ENCODE peak calls at places on chromosomes 7 and 10, in seven cellular contexts. R is GM23248, N is GM12878, Y is hepatocyte, E is HCT116, P is K562, W is mammary epithelial cell. V is an unnamed sample.

GRCh38 chr10:5199398-5199797 is 2.8 kb downstream of the AKR1C4 start:
- DNase-seq in Y (no peak), W (no peak), N (no peak), R (no peak), E (no peak), P (peak; percentile 18), V (no peak)

GRCh38 chr10:98225000-98225399 is 43.0 kb downstream of the LOXL4 start:
- DNase-seq in E (no peak), R (no peak), P (no peak), W (no peak), Y (no peak), N (no peak), V (peak; percentile 12)

GRCh38 chr7:100867040-100867795 is at the start of gene TRIP6:
- DNase-seq in P (peak; percentile 97), W (peak; percentile 88), E (peak; percentile 68), Y (peak; percentile 93), N (no peak), R (peak; percentile 95), V (peak; percentile 87)

GRCh38 chr10:106931159-106931852 is 233.2 kb downstream of the SORCS1 start:
- DNase-seq in Y (peak; percentile 40), W (no peak), R (no peak), E (no peak), N (peak; percentile 88), P (no peak), V (no peak)

GRCh38 chr10:113093188-113094113 is 143.4 kb downstream of the TCF7L2 start:
- DNase-seq in N (peak; percentile 8), Y (peak; percentile 78), W (peak; percentile 85), P (no peak), E (peak; percentile 87), R (peak; percentile 63), V (peak; percentile 69)

GRCh38 chr10:12264204-12264908 is 68.4 kb downstream of the CDC123 start:
- DNase-seq in Y (peak; percentile 86), W (peak; percentile 67), P (peak; percentile 82), R (peak; percentile 82), N (peak; percentile 99), E (peak; percentile 60), V (peak; percentile 64)

GRCh38 chr7:19772323-19772722 is 1.1 kb downstream of the TMEM196 start:
- DNase-seq in W (peak; percentile 26), R (no peak), E (no peak), Y (no peak), P (no peak), N (no peak), V (no peak)

GRCh38 chr7:137606061-137606674 is 240.6 kb downstream of the DGKI start:
- DNase-seq in R (peak; percentile 64), N (no peak), E (peak; percentile 35), Y (peak; percentile 77), P (peak; percentile 54), W (peak; percentile 25), V (peak; percentile 33)

GRCh38 chr7:30463400-30464145 is 15.0 kb downstream of the NOD1 start:
- DNase-seq in P (no peak), E (no peak), N (peak; percentile 51), R (no peak), W (no peak), Y (no peak), V (no peak)

GRCh38 chr7:94657771-94658693 is 2.1 kb upstream of the SGCE start:
- DNase-seq in R (peak; percentile 92), N (peak; percentile 83), W (peak; percentile 96), P (peak; percentile 96), Y (peak; percentile 97), E (peak; percentile 92), V (peak; percentile 85)

GRCh38 chr10:60978287-60979115 is 34.5 kb upstream of the RHOBTB1 start:
- DNase-seq in W (peak; percentile 48), R (peak; percentile 32), Y (peak; percentile 25), E (peak; percentile 54), P (peak; percentile 94), N (no peak), V (peak; percentile 54)

GRCh38 chr7:155090647-155091046 is 20.5 kb downstream of the HTR5A start:
- DNase-seq in E (no peak), Y (no peak), P (peak; percentile 8), N (no peak), W (peak; percentile 75), R (no peak), V (no peak)

GRCh38 chr10:100186253-100186780 is 488 bp upstream of the ERLIN1 start:
- DNase-seq in W (no peak), Y (peak; percentile 45), E (no peak), N (peak; percentile 44), P (peak; percentile 41), R (peak; percentile 73), V (no peak)

DNA sequence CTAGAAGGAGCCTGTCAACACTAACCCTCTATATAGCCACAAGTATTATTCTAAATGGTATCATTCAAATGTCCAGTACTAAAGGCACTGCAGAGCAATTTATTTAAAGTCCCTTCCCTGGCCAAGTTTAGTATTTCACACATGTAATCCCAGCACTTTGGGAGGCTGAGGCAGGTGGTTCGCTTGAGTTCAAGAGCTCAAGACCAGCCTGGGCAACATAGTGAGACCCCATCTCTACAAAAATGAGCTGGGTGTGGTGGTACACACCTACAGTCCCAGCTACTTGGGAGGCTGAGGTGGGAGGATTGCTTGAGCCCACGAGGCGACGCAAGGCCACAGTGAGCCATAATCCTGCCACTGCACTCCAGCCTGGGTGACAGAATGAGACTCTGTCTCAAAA is 3.6 kb downstream of the GNA12 start:
- DNase-seq in E (no peak), N (no peak), Y (no peak), P (no peak), W (no peak), R (no peak), V (no peak)
- TF ChIP-seq EZH2 in E (no peak), N (no peak), Y (no peak), P (no peak), W (no peak), R (no peak), V (no peak)

GRCh38 chr7:868189-868486 is 8.2 kb upstream of the GET4 start:
- DNase-seq in P (no peak), E (no peak), W (no peak), N (no peak), Y (no peak), R (peak; percentile 5), V (no peak)
- H2AFZ ChIP-seq in P (no peak overlapping the region), E (no peak overlapping the region), W (no peak overlapping the region), N (no peak overlapping the region), Y (no peak overlapping the region), R (no peak overlapping the region), V (no peak overlapping the region)

DNA sequence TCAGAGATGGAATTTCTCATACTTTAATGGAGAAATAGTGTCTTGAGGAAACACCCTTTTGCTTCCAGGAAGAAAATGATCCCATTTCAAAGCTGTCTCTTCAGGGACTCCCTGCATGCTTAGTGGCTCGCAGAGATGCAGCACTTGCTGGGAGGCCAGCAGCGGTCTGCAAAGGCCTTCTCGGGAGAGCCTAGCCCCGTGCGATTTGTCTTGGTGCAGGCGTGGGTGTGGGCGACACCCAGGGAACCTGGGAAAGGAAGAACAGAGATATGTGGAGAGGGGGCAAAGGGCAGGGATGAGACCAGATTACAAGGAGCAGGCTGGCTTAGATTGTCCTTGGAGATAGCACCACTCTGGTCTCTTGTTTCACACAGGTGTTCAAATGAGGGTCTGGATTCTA is 352.3 kb upstream of the PODXL start:
- DNase-seq in W (no peak), Y (no peak), P (no peak), E (no peak), N (no peak), R (no peak), V (no peak)
- TF ChIP-seq EZH2 in W (peak; percentile 54), Y (no peak), P (no peak), E (no peak), N (no peak), R (no peak), V (no peak)

GRCh38 chr10:8049151-8049873 is 5.2 kb upstream of the GATA3 start:
- DNase-seq in E (no peak), Y (peak; percentile 25), W (peak; percentile 53), R (no peak), P (no peak), N (no peak), V (no peak)
- H2AFZ ChIP-seq in E (no peak overlapping the region), Y (peak overlapping the region; percentile 36), W (peak overlapping the region; percentile 92), R (no peak overlapping the region), P (no peak overlapping the region), N (no peak overlapping the region), V (no peak overlapping the region)

GRCh38 chr7:1243290-1243963 is 10.8 kb downstream of the UNCX start:
- DNase-seq in W (no peak), Y (no peak), R (no peak), E (no peak), N (no peak), P (no peak), V (no peak)

GRCh38 chr7:1240917-1241509 is 8.3 kb downstream of the UNCX start:
- DNase-seq in N (no peak), W (no peak), E (no peak), R (no peak), P (no peak), Y (no peak), V (no peak)

GRCh38 chr7:1242601-1243289 is 10.1 kb downstream of the UNCX start:
- DNase-seq in R (no peak), Y (no peak), P (no peak), E (no peak), N (no peak), W (no peak), V (no peak)

GRCh38 chr7:1241510-1242128 is 8.9 kb downstream of the UNCX start:
- DNase-seq in W (no peak), E (no peak), R (no peak), N (no peak), P (no peak), Y (no peak), V (no peak)

DNA sequence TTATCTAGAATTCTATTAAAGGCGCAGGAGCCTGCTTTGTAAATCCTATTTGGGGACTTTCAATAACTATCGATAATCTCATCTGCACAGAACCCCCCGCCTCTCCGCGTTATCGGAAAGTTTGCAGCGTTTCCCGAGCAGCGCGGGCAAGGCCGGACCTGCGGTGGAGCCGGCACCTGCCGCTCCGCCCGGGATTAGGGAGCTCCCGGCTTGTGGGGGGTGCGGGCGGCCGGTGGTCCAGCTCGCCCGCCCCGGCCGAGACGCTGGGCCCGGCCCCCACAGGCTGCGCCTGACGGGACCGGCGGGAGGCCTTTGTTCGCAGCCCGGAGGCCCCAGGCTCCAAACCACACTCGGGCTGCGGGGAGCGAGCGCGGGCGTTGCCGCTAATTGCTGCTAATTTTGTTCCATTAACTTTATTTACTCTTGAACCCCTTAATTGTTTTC is 9.5 kb downstream of the UNCX start:
- DNase-seq in R (no peak), N (no peak), Y (no peak), E (no peak), W (no peak), P (no peak), V (no peak)
- TF ChIP-seq EZH2 in R (peak; percentile 96), N (no peak), Y (peak; percentile 100), E (no peak), W (peak; percentile 41), P (no peak), V (no peak)

DNA sequence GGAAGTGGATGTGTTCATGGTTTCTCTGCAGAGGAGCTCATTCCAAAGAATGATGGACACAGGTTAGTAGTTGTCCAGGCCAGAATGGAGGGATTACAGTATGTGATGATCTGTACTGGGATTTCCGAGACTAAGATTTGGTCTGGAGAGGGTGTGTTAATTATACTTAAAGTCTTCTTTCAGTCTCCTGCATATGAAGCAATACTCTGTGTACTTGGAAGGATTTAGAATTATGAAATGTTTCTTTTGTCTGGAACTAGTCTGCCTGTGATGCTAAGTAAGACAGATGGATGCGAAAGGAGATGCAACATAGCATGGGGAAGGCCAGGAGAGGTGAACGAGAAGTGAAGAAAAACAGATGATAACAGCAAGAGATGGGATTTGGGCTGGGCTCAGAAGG is 305.1 kb upstream of the LYZL1 start:
- DNase-seq in W (no peak), N (no peak), P (no peak), E (no peak), Y (no peak), R (no peak), V (no peak)
- H2AFZ ChIP-seq in W (no peak overlapping the region), N (no peak overlapping the region), P (peak overlapping the region; percentile 81), E (peak overlapping the region; percentile 89), Y (no peak overlapping the region), R (no peak overlapping the region), V (no peak overlapping the region)

V was measured in astrocyte.